ENCODE peak calls at places on chromosomes 16 and 17, in four cellular contexts. Z, E, X and P are unnamed samples.

GRCh38 chr16:9090101-9090959 is 1.1 kb upstream of the HAPSTR1 start:
- DNase-seq in Z (peak; percentile 27), E (peak; percentile 57), X (peak; percentile 40), P (peak; percentile 81)

GRCh38 chr17:5877366-5877765 is 192.8 kb upstream of the WSCD1 start:
- DNase-seq in Z (no peak), E (no peak), X (no peak), P (no peak)

GRCh38 chr16:19505600-19506303 is 16.1 kb downstream of the GDE1 start:
- DNase-seq in Z (no peak), E (no peak), X (no peak), P (no peak)

GRCh38 chr16:52964290-52964689 is 88.4 kb downstream of the CHD9NB start:
- DNase-seq in Z (no peak), E (no peak), X (no peak), P (no peak)

GRCh38 chr17:75240394-75241142 is 20.8 kb downstream of the GGA3 start:
- DNase-seq in Z (no peak), E (peak; percentile 53), X (no peak), P (peak; percentile 96)

GRCh38 chr16:21302898-21303528 is 24.9 kb upstream of the CRYM start:
- DNase-seq in Z (no peak), E (no peak), X (no peak), P (no peak)

GRCh38 chr16:70490261-70490660 is 33.1 kb downstream of the COG4 start:
- DNase-seq in Z (no peak), E (no peak), X (no peak), P (no peak)

GRCh38 chr17:45050680-45051059 is 762 bp downstream of the DCAKD start:
- DNase-seq in Z (no peak), E (no peak), X (no peak), P (peak; percentile 54)

GRCh38 chr16:19700319-19700781 is 17.7 kb downstream of the KNOP1 start:
- DNase-seq in Z (peak; percentile 36), E (no peak), X (peak; percentile 65), P (no peak)

GRCh38 chr16:77223184-77223583 is 24.0 kb downstream of the SYCE1L start:
- DNase-seq in Z (no peak), E (no peak), X (no peak), P (peak; percentile 66)

GRCh38 chr16:75192606-75193264 is 14.2 kb downstream of the CTRB2 start:
- DNase-seq in Z (no peak), E (no peak), X (no peak), P (no peak)

GRCh38 chr16:85430523-85431381 is 182.4 kb upstream of the GSE1 start:
- DNase-seq in Z (no peak), E (peak; percentile 12), X (peak; percentile 14), P (peak; percentile 77)

GRCh38 chr17:14793237-14793636 is 471.9 kb downstream of the PMP22 start:
- DNase-seq in Z (no peak), E (no peak), X (no peak), P (no peak)

GRCh38 chr17:78144736-78145641 is 1.2 kb upstream of the C17orf99 start:
- DNase-seq in Z (no peak), E (no peak), X (no peak), P (peak; percentile 43)

GRCh38 chr16:79437764-79438728 is 162.5 kb downstream of the MAF start:
- DNase-seq in Z (no peak), E (peak; percentile 59), X (no peak), P (peak; percentile 51)

GRCh38 chr16:68951991-68952877 is 108.9 kb downstream of the TANGO6 start:
- DNase-seq in Z (no peak), E (no peak), X (no peak), P (no peak)

GRCh38 chr16:74892574-74893461 is 92.1 kb downstream of the WDR59 start:
- DNase-seq in Z (no peak), E (no peak), X (no peak), P (no peak)

GRCh38 chr17:2883544-2884203 is 87.4 kb downstream of the RAP1GAP2 start:
- DNase-seq in Z (no peak), E (no peak), X (no peak), P (peak; percentile 62)

GRCh38 chr16:50944431-50944830 is 202.5 kb downstream of the CYLD start:
- DNase-seq in Z (no peak), E (no peak), X (no peak), P (no peak)

GRCh38 chr16:84061236-84061830 is 18.7 kb upstream of the SLC38A8 start:
- DNase-seq in Z (no peak), E (no peak), X (no peak), P (no peak)

GRCh38 chr17:14261406-14261805 is 24.7 kb upstream of the CDRT15 start:
- DNase-seq in Z (no peak), E (no peak), X (no peak), P (no peak)

GRCh38 chr17:79547586-79547985 is 63.3 kb downstream of the RBFOX3 start:
- DNase-seq in Z (no peak), E (no peak), X (no peak), P (peak; percentile 32)

GRCh38 chr16:1610841-1611653 is 825 bp downstream of the IFT140 start:
- DNase-seq in Z (no peak), E (no peak), X (no peak), P (no peak)

GRCh38 chr16:69087161-69087581 is 18.3 kb upstream of the HAS3 start:
- DNase-seq in Z (no peak), E (no peak), X (no peak), P (peak; percentile 35)

GRCh38 chr17:66190738-66191606 is 961 bp downstream of the CEP112 start:
- DNase-seq in Z (no peak), E (no peak), X (no peak), P (no peak)

DNA sequence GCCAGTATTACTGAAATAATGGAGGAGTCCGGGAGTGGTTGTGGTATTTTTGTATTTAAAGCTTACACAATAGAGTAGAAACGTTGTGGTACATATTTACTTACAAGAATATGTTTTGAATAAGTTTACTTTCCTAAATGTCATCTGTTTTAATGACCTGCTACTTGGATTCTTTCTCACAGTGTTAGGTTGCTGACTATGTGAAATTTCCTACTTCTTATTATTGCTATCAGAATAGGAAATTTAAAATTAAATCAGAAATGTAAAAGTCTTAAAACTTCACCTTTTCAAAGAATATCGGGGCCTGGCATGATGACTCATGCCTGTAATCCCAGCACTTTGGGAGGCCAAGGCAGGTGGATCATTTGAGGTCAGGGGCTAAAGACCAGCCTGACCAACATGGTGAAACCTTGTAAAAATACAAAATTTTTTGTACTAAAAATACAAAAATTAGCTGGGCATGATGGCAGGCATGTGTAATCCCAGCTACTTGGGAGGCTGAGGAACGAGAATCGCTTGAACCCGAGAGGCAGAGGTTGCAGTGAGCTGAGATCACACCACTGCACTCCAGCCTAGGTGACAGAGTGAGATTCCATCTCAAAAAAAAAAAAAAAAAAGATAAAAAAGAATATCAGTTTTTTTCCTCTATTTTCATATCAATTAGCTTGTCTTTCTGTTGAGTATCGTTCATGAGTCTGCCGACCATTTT is 77.8 kb downstream of the VMP1 start:
- DNase-seq in Z (no peak), E (no peak), X (no peak), P (no peak)
- H3K4me3 ChIP-seq in Z (no peak overlapping the region), E (no peak overlapping the region), X (no peak overlapping the region), P (no peak overlapping the region)

GRCh38 chr17:61827649-61828395 is 35.5 kb downstream of the BRIP1 start:
- DNase-seq in Z (no peak), E (no peak), X (no peak), P (no peak)

GRCh38 chr17:61821655-61822054 is 41.7 kb downstream of the BRIP1 start:
- DNase-seq in Z (no peak), E (no peak), X (no peak), P (no peak)

GRCh38 chr17:61822326-61823285 is 40.7 kb downstream of the BRIP1 start:
- DNase-seq in Z (no peak), E (no peak), X (no peak), P (no peak)

GRCh38 chr17:61828694-61829093 is 34.6 kb downstream of the BRIP1 start:
- DNase-seq in Z (no peak), E (no peak), X (no peak), P (no peak)

DNA sequence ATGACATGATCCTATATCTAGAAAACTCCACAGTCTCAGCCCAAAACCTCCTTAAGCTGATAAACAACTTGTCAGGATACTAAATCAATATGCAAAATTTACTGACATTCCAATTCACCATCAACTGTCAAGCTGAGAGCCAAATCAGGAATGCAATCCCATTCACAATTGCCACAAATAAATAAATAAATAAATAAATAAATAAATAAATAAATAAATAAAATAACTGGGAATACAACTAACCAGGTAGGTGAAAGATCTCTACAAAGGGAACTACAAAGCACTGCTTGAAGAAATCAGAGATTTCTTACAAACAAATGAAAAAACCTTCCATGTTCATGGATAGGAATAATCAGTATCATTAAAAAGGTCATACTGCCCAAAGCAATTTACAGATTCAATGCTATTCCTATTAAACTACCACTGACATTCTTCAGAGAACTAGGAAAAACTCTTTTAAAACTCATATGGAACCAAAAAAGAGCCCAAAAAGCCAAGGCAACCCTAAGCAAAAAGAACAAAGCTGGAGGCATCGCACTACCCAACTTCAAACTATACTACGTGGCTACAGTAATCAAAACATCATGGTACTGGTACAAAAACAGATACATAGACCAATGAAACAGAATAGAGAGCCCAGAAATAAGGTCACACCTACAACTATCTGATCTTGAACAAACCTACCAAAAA is 37.7 kb downstream of the BRIP1 start:
- DNase-seq in Z (no peak), E (no peak), X (no peak), P (no peak)
- H3K36me3 ChIP-seq in Z (no peaks in the 10 kb centered on the region), E (no peaks in the 10 kb centered on the region), X (no peaks in the 10 kb centered on the region), P (no peaks in the 10 kb centered on the region)

GRCh38 chr17:10804546-10804945 is 647 bp upstream of the TMEM238L start:
- DNase-seq in Z (no peak), E (no peak), X (no peak), P (no peak)
- H3K4me3 ChIP-seq in Z (no peak overlapping the region), E (no peak overlapping the region), X (no peak overlapping the region), P (no peak overlapping the region)

DNA sequence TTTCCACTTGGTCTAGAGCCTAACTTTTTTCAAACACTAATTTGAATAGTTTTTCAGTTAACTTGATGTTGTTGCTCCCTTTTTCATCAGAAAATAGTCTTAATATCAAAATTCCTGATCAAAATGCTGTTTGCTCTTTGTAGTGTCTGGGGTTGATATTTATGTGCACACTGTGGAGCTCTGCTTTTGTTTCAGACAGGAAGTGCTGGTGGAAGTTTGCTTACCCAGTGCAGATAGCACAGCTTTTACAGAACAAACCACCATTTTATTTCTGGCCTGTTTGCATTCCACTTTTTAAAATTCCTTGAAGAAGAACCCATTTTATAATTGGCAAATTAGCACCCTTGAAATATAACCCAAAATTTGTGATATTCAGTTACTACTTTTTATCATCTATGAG is 125.4 kb downstream of the MRTFB start:
- DNase-seq in Z (no peak), E (no peak), X (no peak), P (no peak)
- H3K36me3 ChIP-seq in Z (no peaks in the 10 kb centered on the region), E (no peaks in the 10 kb centered on the region), X (no peaks in the 10 kb centered on the region), P (no peaks in the 10 kb centered on the region)

GRCh38 chr17:82296511-82297279 is 20.7 kb downstream of the CD7 start:
- DNase-seq in Z (no peak), E (no peak), X (peak; percentile 55), P (peak; percentile 57)
- H3K4me3 ChIP-seq in Z (peak overlapping the region; percentile 35), E (peak overlapping the region; percentile 67), X (peak overlapping the region; percentile 43), P (no peak overlapping the region)